ENCODE peak calls at places on chromosomes 7 and 10, in six cellular contexts. W is SK-N-SH, I is HCT116, H is K562, N is HepG2, Q is GM12878. E is an unnamed sample.

GRCh38 chr10:88281592-88282268 is 301.4 kb downstream of the RNLS start:
- DNase-seq in W (no peak), I (no peak), H (no peak), N (no peak), Q (no peak), E (no peak)

GRCh38 chr7:46565257-46565656 is 644.2 kb upstream of the IGFBP3 start:
- DNase-seq in W (no peak), I (no peak), H (no peak), N (no peak), Q (no peak), E (no peak)

GRCh38 chr10:33277135-33277536 is 57.3 kb downstream of the NRP1 start:
- DNase-seq in W (peak), I (no peak), H (no peak), N (no peak), Q (no peak), E (no peak)

GRCh38 chr7:64887756-64888508 is 15.1 kb upstream of the ZNF273 start:
- DNase-seq in W (peak), I (no peak), H (no peak), N (peak), Q (no peak), E (peak)

GRCh38 chr7:147235983-147236382 is 1119.4 kb downstream of the CNTNAP2 start:
- DNase-seq in W (no peak), I (no peak), H (no peak), N (no peak), Q (no peak), E (no peak)

GRCh38 chr10:2856598-2856997 is 210.8 kb upstream of the PFKP start:
- DNase-seq in W (no peak), I (no peak), H (no peak), N (no peak), Q (no peak), E (no peak)

GRCh38 chr7:157441023-157441399 is 104.2 kb downstream of the DNAJB6 start:
- DNase-seq in W (no peak), I (no peak), H (no peak), N (no peak), Q (no peak), E (no peak)

GRCh38 chr10:101001225-101002035 is 1.8 kb downstream of the LZTS2 start:
- DNase-seq in W (peak), I (no peak), H (no peak), N (no peak), Q (no peak), E (no peak)

GRCh38 chr10:118721005-118721876 is 33.5 kb downstream of the CACUL1 start:
- DNase-seq in W (peak), I (peak), H (peak), N (peak), Q (no peak), E (peak)

GRCh38 chr10:93903051-93903450 is 9.3 kb downstream of the SLC35G1 start:
- DNase-seq in W (no peak), I (no peak), H (no peak), N (no peak), Q (no peak), E (no peak)

GRCh38 chr7:542131-542934 is 22.7 kb upstream of the PDGFA start:
- DNase-seq in W (no peak), I (no peak), H (no peak), N (no peak), Q (no peak), E (no peak)

GRCh38 chr7:117588352-117588794 is 108.5 kb downstream of the CFTR start:
- DNase-seq in W (no peak), I (no peak), H (no peak), N (peak), Q (peak), E (no peak)

GRCh38 chr7:95723583-95724180 is 48.7 kb upstream of the DYNC1I1 start:
- DNase-seq in W (peak), I (peak), H (peak), N (peak), Q (peak), E (peak)

GRCh38 chr7:47597379-47597778 is 15.5 kb upstream of the TNS3 start:
- DNase-seq in W (no peak), I (no peak), H (no peak), N (no peak), Q (no peak), E (no peak)

GRCh38 chr7:33072471-33072870 is 9.9 kb upstream of the NT5C3A start:
- DNase-seq in W (no peak), I (no peak), H (no peak), N (peak), Q (no peak), E (no peak)

GRCh38 chr10:118020365-118020764 is 26.4 kb downstream of the RAB11FIP2 start:
- DNase-seq in W (no peak), I (no peak), H (no peak), N (no peak), Q (no peak), E (peak)

GRCh38 chr10:46091834-46092522 is 45.9 kb upstream of the MSMB start:
- DNase-seq in W (no peak), I (no peak), H (no peak), N (no peak), Q (no peak), E (no peak)

GRCh38 chr10:689433-690226 is at the start of gene DIP2C:
- DNase-seq in W (peak), I (peak), H (no peak), N (peak), Q (no peak), E (peak)

GRCh38 chr10:7808686-7809267 is 9.5 kb upstream of the TAF3 start:
- DNase-seq in W (no peak), I (no peak), H (no peak), N (no peak), Q (no peak), E (no peak)

GRCh38 chr10:74092372-74092771 is 58.3 kb downstream of the AP3M1 start:
- DNase-seq in W (no peak), I (no peak), H (no peak), N (no peak), Q (no peak), E (no peak)

GRCh38 chr7:39651262-39651661 is 27.9 kb downstream of the RALA start:
- DNase-seq in W (no peak), I (no peak), H (no peak), N (no peak), Q (no peak), E (no peak)

GRCh38 chr10:92569071-92569470 is 4.8 kb downstream of the IDE start:
- DNase-seq in W (no peak), I (no peak), H (no peak), N (no peak), Q (no peak), E (no peak)

GRCh38 chr10:22823109-22823508 is 104.7 kb upstream of the ARMC3 start:
- DNase-seq in W (no peak), I (peak), H (no peak), N (peak), Q (peak), E (no peak)

GRCh38 chr10:97426776-97427570 is 982 bp downstream of the PGAM1 start:
- DNase-seq in W (no peak), I (no peak), H (no peak), N (no peak), Q (no peak), E (peak)

GRCh38 chr10:128852449-128852848 is 614.6 kb upstream of the MGMT start:
- DNase-seq in W (no peak), I (no peak), H (no peak), N (no peak), Q (no peak), E (no peak)

GRCh38 chr7:107767391-107767790 is 23.4 kb downstream of the CBLL1 start:
- DNase-seq in W (no peak), I (no peak), H (no peak), N (no peak), Q (no peak), E (no peak)

GRCh38 chr7:3174515-3175318 is 126.3 kb upstream of the SDK1 start:
- DNase-seq in W (no peak), I (peak), H (no peak), N (no peak), Q (no peak), E (no peak)

GRCh38 chr10:76023007-76023406 is 591.6 kb downstream of the LRMDA start:
- DNase-seq in W (peak), I (no peak), H (no peak), N (no peak), Q (no peak), E (no peak)

GRCh38 chr10:62108768-62109430 is 159.7 kb downstream of the RTKN2 start:
- DNase-seq in W (no peak), I (no peak), H (no peak), N (no peak), Q (no peak), E (no peak)

GRCh38 chr10:100969175-100970075 is at the start of gene SEMA4G:
- DNase-seq in W (peak), I (peak), H (peak), N (peak), Q (no peak), E (peak)

GRCh38 chr10:3115685-3116084 is 48.3 kb downstream of the PFKP start:
- DNase-seq in W (no peak), I (no peak), H (no peak), N (no peak), Q (no peak), E (no peak)

GRCh38 chr10:132918264-132918616 is 24.1 kb downstream of the CFAP46 start:
- DNase-seq in W (no peak), I (no peak), H (no peak), N (no peak), Q (no peak), E (no peak)

GRCh38 chr10:132918617-132919373 is 23.6 kb downstream of the CFAP46 start:
- DNase-seq in W (no peak), I (no peak), H (no peak), N (no peak), Q (no peak), E (no peak)

GRCh38 chr10:132916421-132916841 is 25.9 kb downstream of the CFAP46 start:
- DNase-seq in W (no peak), I (no peak), H (no peak), N (no peak), Q (no peak), E (no peak)

GRCh38 chr10:132915411-132915810 is 27.0 kb downstream of the CFAP46 start:
- DNase-seq in W (no peak), I (no peak), H (no peak), N (no peak), Q (no peak), E (no peak)

DNA sequence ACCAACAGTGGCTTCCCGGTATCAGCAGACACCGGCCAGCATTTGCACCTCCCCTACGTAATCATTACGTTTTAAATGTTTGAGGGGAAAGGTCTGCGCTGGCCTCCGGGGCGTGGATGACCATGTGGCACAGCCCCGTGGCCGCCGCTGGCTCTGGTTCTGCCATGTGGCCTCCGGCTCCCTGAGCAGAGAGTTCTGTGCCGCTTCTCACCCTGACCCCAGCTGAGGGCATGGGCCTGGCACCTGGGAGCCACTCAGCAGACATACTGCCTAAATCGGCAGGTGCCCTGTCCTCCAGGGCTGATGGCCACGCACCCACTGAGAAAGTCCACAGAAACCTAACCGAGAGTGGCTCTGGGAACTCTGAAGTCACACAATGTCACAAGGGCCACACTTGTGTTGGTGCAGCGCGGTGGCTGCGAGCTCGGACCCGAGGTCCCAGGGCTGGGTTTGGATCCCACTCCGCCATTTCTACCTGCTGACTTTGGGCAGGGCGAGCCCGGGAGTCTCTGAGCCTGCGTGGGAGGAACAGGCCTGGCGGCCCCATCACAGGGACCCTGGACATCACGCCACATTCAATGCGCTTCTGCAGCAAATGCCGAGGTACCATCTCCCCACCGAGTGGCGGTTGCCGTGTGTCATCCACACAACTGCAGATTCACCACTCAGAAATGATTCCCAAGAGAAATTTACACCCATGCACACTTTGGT is 25.3 kb downstream of the CFAP46 start:
- DNase-seq in W (no peak), I (no peak), H (no peak), N (no peak), Q (no peak), E (no peak)
- H2AFZ ChIP-seq in W (no peak), I (no peak), H (no peak), N (no peak), Q (no peak), E (no peak)

DNA sequence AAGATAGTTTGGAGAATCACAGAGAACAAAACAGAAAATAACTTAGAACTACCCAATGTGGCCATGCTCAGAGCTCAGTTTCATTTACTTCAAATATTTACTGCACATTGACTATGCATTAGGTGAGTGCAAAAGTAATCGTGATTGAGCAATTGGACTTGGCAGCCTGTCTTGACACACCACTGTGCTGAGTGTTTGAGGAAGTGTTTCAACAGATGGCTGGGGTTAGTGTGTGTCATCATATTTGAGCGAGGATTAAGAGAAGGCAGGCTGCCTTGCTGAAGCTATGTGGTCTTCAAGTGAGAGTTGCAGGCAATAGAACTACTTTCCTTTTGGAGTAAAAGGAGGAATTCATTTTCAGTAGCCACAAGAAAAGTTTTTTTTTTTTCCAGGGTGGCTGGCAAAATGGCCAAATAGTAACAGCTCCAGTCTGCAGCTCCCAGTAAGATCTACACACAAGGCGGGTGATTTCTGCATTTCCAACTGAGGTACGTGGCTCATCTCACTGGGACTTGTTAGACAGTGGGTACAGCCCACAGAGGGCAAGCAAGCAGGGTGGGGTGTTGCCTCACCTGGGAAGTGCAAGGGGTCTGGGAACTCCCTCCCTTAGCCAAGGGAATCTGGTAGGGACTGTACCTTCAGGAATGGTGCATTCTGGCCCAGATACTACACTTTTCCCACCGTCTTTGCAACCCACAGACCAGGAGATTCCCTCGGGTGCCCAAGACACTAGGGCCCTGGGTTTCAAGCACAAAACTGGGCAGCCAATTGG is 37.7 kb downstream of the AKR1C4 start:
- DNase-seq in W (no peak), I (no peak), H (no peak), N (peak), Q (no peak), E (no peak)
- TF ChIP-seq REST in W (no peak), I (no peak), H (no peak), N (no peak), Q (no peak), E (no peak)

DNA sequence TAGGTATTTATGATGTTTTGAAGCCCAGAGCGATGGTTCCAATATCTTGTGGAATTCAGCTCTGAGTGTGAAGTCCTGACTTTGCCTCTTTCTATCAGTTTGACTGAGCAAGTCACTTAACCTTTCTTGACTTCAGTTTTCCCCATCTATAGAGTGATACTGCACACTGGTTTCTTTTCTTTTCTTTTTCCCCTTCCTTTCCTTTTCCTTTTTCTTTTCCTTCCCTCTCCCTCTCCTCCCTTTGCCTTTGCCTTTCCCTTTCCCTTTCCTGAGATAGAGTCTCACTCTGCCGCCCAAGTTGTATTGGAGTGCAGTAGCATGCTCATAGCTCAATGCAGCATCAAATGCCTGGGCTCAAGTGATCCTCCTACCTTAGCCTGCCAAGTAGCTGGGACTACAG is 20.6 kb downstream of the SGPL1 start:
- DNase-seq in W (no peak), I (no peak), H (no peak), N (no peak), Q (no peak), E (no peak)
- H3K27ac ChIP-seq in W (no peak), I (no peak), H (no peak), N (peak), Q (no peak), E (no peak)

DNA sequence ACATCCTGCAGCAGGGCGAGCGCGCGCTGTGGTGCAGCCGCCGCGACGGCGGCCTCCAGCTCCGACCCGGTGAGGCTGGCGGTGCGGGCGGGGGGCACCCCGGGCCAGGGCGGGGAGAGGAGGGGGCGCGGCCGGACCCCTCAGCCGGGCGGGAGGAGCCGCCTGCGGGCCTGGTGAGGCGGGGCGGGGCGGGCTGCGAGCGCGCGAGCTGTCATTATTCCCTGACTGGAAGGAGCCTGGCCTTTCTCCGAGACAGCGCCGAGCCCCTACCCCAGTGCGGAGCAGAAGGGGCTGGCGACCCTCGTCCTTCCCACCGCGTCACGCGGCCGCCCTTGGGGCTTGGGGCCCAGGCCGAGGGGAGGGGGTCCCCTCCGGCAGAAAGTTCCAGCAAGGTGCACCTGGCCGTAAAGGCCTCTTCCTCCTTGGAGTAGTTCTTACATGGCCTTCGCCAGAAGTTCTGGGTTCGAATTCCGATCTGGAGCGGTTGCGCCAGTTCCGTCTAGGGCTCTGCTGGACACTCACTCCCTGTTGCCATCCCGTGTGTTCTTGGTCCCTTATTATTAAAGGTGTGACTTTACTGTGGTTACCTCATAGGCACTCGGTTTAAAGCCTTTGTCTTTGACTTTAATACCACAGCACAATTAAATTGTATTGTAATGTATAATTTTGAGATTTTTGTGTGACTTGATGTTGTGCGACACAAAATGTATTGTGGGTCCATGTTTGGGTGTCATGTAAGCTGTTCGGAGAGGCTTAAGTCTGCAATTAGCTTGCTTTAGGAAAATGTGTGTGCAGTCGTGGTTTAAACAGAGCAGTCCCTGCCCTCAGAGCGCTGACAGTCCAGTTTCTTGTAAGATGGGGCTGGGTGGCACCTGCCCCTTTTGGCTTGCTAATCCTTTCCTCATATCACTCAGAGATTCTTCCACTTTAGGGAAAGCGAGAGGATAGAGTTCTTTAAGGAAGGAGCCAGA is 726 bp downstream of the INPP5F start:
- DNase-seq in W (peak), I (no peak), H (peak), N (no peak), Q (no peak), E (peak)
- H2AFZ ChIP-seq in W (peak), I (no peak), H (peak), N (no peak), Q (peak), E (no peak)

GRCh38 chr10:125633517-125633999 is 49.4 kb downstream of the TEX36 start:
- DNase-seq in W (no peak), I (peak), H (no peak), N (no peak), Q (no peak), E (no peak)
- TF ChIP-seq REST in W (no peak), I (no peak), H (no peak), N (no peak), Q (no peak), E (no peak)